ENCODE peak calls at places on chromosomes 4 and X, in four cellular contexts. D is putamen; S is RPMI8226; T is stimulated activated CD4-positive, alpha-beta T cell treated with anti-CD3 and anti-CD28 coated beads, Interleukin-1b, Interleukin-23, amount 100 ng/mL, for 1 hour. V is an unnamed sample.

GRCh38 chr4:54879576-54879975 is 221.8 kb downstream of the KIT start:
- DNase-seq in D (no peak), T (no peak), S (no peak), V (no peak)

GRCh38 chr4:118904935-118905334 is 16.3 kb downstream of the SYNPO2 start:
- DNase-seq in S (no peak), T (no peak), D (no peak), V (no peak)

GRCh38 chrX:125952973-125953372 is 213.1 kb downstream of the DCAF12L2 start:
- DNase-seq in D (no peak), T (no peak), S (no peak), V (no peak)

GRCh38 chr4:55989716-55990115 is 41.0 kb downstream of the CEP135 start:
- DNase-seq in T (no peak), D (no peak), S (no peak), V (no peak)

GRCh38 chr4:5166377-5166776 is 115.1 kb downstream of the STK32B start:
- DNase-seq in S (no peak), D (no peak), T (no peak), V (no peak)

GRCh38 chrX:82756272-82756671 is 751.8 kb upstream of the POU3F4 start:
- DNase-seq in T (no peak), D (no peak), S (no peak), V (no peak)

GRCh38 chr4:178165251-178165650 is 723.0 kb upstream of the AGA start:
- DNase-seq in T (no peak), S (no peak), D (no peak), V (no peak)

GRCh38 chr4:124177647-124178425 is 534.7 kb downstream of the ANKRD50 start:
- DNase-seq in T (no peak), D (no peak), S (no peak), V (no peak)

GRCh38 chr4:153204247-153205027 is at the start of gene TRIM2:
- DNase-seq in D (peak; percentile 94), T (no peak), S (no peak), V (peak; percentile 92)

GRCh38 chr4:136934601-136935000 is 597.7 kb downstream of the PCDH18 start:
- DNase-seq in S (no peak), D (no peak), T (no peak), V (no peak)

GRCh38 chr4:142697303-142697702 is 148.8 kb downstream of the INPP4B start:
- DNase-seq in T (no peak), D (no peak), S (no peak), V (no peak)